ENCODE peak calls at places on chromosomes 6 and 20, in four cellular contexts. C, D, E and N are unnamed samples.

GRCh38 chr6:53746442-53747103 is 48.2 kb upstream of the LRRC1 start:
- DNase-seq in C (no peak), D (no peak), E (no peak), N (no peak)

GRCh38 chr20:49851234-49851755 is 38.7 kb downstream of the SLC9A8 start:
- DNase-seq in C (no peak), D (no peak), E (no peak), N (no peak)

GRCh38 chr20:11705512-11705911 is 212.2 kb upstream of the BTBD3 start:
- DNase-seq in C (no peak), D (no peak), E (no peak), N (no peak)

GRCh38 chr20:3543901-3544507 is 73.2 kb downstream of the ATRN start:
- DNase-seq in C (no peak), D (no peak), E (no peak), N (no peak)

GRCh38 chr20:45294003-45294368 is 12.7 kb upstream of the RBPJL start:
- DNase-seq in C (no peak), D (no peak), E (no peak), N (no peak)

GRCh38 chr6:94041930-94042724 is 622.8 kb upstream of the EPHA7 start:
- DNase-seq in C (no peak), D (no peak), E (no peak), N (no peak)

GRCh38 chr20:21529863-21530262 is 16.0 kb upstream of the NKX2-2 start:
- DNase-seq in C (no peak), D (no peak), E (no peak), N (no peak)

GRCh38 chr20:11098888-11099287 is 425.1 kb upstream of the JAG1 start:
- DNase-seq in C (no peak), D (no peak), E (no peak), N (no peak)

GRCh38 chr6:14216931-14217684 is 99.5 kb downstream of the CD83 start:
- DNase-seq in C (no peak), D (no peak), E (no peak), N (no peak)

GRCh38 chr6:73514746-73515110 is 6.1 kb downstream of the EEF1A1 start:
- DNase-seq in C (no peak), D (no peak), E (no peak), N (no peak)

GRCh38 chr20:17202668-17203067 is 24.2 kb upstream of the PCSK2 start:
- DNase-seq in C (no peak), D (no peak), E (no peak), N (no peak)

GRCh38 chr6:89287351-89288028 is 27.6 kb downstream of the GABRR2 start:
- DNase-seq in C (no peak), D (no peak), E (no peak), N (no peak)

GRCh38 chr6:168413018-168413720 is 27.8 kb upstream of the SMOC2 start:
- DNase-seq in C (no peak), D (peak), E (no peak), N (no peak)

GRCh38 chr6:131212928-131213327 is 77.7 kb downstream of the AKAP7 start:
- DNase-seq in C (no peak), D (no peak), E (no peak), N (no peak)

DNA sequence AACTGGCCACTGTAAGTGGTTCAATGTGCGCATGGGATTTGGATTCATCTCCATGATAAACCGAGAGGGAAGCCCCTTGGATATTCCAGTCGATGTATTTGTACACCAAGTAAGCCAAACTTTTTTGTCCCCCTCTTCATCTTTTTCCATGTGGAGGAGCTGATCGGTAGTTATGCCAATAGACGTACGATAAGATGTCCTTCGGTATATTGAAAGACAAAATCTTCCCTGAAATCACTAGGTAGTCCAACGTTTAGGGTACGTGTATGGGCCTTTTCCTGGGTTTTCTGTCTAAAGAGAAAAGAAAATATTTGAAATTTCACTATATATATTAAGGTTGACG is 1.2 kb downstream of the LIN28B start:
- DNase-seq in C (no peak), D (no peak), E (no peak), N (no peak)
- H3K27ac ChIP-seq in C (no peak), D (no peak), E (no peak), N (no peak)

GRCh38 chr6:23081701-23082100 is 512.3 kb downstream of the HDGFL1 start:
- DNase-seq in C (no peak), D (no peak), E (no peak), N (no peak)
- TF ChIP-seq CTCF in C (no peak), D (no peak), E (no peak), N (no peak)

DNA sequence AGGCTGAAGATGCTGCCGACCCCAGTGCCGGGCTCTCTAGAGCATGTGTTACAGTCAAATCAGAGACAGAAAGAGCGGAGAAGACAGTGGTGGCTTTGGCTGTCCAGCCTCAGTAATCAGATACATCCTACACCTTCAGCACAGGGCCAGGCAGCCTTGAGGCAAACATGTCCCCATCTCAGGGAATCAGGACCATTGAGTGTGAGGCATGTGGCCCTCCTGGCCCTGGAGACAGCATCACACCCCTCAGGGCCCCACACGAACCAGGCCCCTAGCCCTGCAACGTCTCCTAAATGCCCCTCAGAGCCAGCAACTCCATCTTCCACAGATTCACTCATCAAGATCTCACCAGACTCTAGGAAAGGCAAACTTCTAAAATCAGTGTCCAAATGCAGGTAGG is 24.5 kb downstream of the PXDC1 start:
- DNase-seq in C (no peak), D (no peak), E (no peak), N (no peak)
- H3K27ac ChIP-seq in C (no peak), D (no peak), E (no peak), N (no peak)

GRCh38 chr6:115935361-115935760 is 125.3 kb downstream of the FRK start:
- DNase-seq in C (no peak), D (no peak), E (no peak), N (no peak)

GRCh38 chr6:115932481-115932880 is 128.2 kb downstream of the FRK start:
- DNase-seq in C (no peak), D (no peak), E (no peak), N (no peak)

GRCh38 chr6:115934145-115934544 is 126.5 kb downstream of the FRK start:
- DNase-seq in C (no peak), D (no peak), E (no peak), N (no peak)

GRCh38 chr6:115934829-115935228 is 125.9 kb downstream of the FRK start:
- DNase-seq in C (no peak), D (no peak), E (no peak), N (no peak)
- TF ChIP-seq CTCF in C (no peak), D (no peak), E (no peak), N (no peak)

GRCh38 chr6:117441824-117442264 is 16.1 kb upstream of the ROS1 start:
- DNase-seq in C (no peak), D (no peak), E (no peak), N (no peak)
- H3K27ac ChIP-seq in C (no peak), D (peak), E (no peak), N (peak)